ENCODE peak calls at places on chromosomes 4 and X, in six cellular contexts. N is HepG2, P is K562, C is GM12878, K is HCT116, F is H1. X is an unnamed sample.

GRCh38 chr4:68123525-68123924 is 6.1 kb downstream of the TMPRSS11F start:
- DNase-seq in P (no peak), N (no peak), C (no peak), F (no peak), K (no peak), X (no peak)

GRCh38 chrX:20718592-20718991 is 451.9 kb upstream of the RPS6KA3 start:
- DNase-seq in C (no peak), F (peak; percentile 5), N (no peak), K (no peak), P (no peak), X (peak; percentile 50)

GRCh38 chr4:74548561-74548960 is 103.6 kb downstream of the AREG start:
- DNase-seq in N (no peak), P (no peak), C (no peak), K (no peak), F (no peak), X (no peak)

GRCh38 chr4:10033191-10033881 is 12.0 kb upstream of the SLC2A9 start:
- DNase-seq in P (peak; percentile 33), N (no peak), F (no peak), K (no peak), C (no peak), X (no peak)

GRCh38 chrX:1323315-1323714 is 13.3 kb upstream of the IL3RA start:
- DNase-seq in P (peak; percentile 36), K (peak; percentile 65), N (peak; percentile 51), F (peak; percentile 54), C (peak; percentile 55), X (peak; percentile 61)

GRCh38 chr4:158112612-158113011 is 60.2 kb downstream of the GASK1B start:
- DNase-seq in F (no peak), P (no peak), K (no peak), N (no peak), C (no peak), X (no peak)

GRCh38 chrX:29318051-29318450 is 730.8 kb downstream of the IL1RAPL1 start:
- DNase-seq in N (no peak), K (no peak), C (no peak), F (no peak), P (no peak), X (no peak)

GRCh38 chr4:141815646-141816045 is 179.3 kb downstream of the IL15 start:
- DNase-seq in K (no peak), P (no peak), C (no peak), F (no peak), N (no peak), X (no peak)

GRCh38 chr4:8915201-8916200 is 43.9 kb upstream of the HMX1 start:
- DNase-seq in K (no peak), C (no peak), N (no peak), F (no peak), P (no peak), X (no peak)

GRCh38 chr4:174633399-174633798 is 111.1 kb upstream of the HPGD start:
- DNase-seq in N (no peak), C (no peak), P (no peak), K (no peak), F (no peak), X (no peak)

GRCh38 chr4:86855572-86855971 is 6.4 kb upstream of the SLC10A6 start:
- DNase-seq in F (no peak), K (peak; percentile 18), P (no peak), N (no peak), C (no peak), X (no peak)

GRCh38 chr4:124943938-124944337 is 231.4 kb upstream of the ANKRD50 start:
- DNase-seq in N (no peak), P (no peak), F (peak; percentile 2), K (peak; percentile 15), C (no peak), X (peak; percentile 27)

GRCh38 chrX:48530736-48531135 is 8.8 kb upstream of the TBC1D25 start:
- DNase-seq in N (no peak), P (no peak), F (no peak), K (no peak), C (no peak), X (no peak)

GRCh38 chr4:23360718-23361117 is 529.1 kb downstream of the PPARGC1A start:
- DNase-seq in F (no peak), N (no peak), K (no peak), P (no peak), C (no peak), X (no peak)

GRCh38 chr4:8468746-8469535 is 28.4 kb downstream of the TRMT44 start:
- DNase-seq in N (peak; percentile 16), K (peak; percentile 27), F (peak; percentile 57), C (peak; percentile 5), P (peak; percentile 77), X (peak; percentile 65)

GRCh38 chr4:165383757-165384156 is 4.9 kb downstream of the CPE start:
- DNase-seq in K (no peak), N (no peak), C (no peak), F (no peak), P (no peak), X (no peak)

GRCh38 chr4:140271553-140271952 is 101.9 kb upstream of the SCOC start:
- DNase-seq in P (no peak), C (no peak), K (no peak), N (no peak), F (no peak), X (no peak)

GRCh38 chr4:38094419-38094818 is 134.2 kb downstream of the PTTG2 start:
- DNase-seq in N (no peak), C (no peak), P (no peak), F (no peak), K (no peak), X (no peak)

GRCh38 chr4:109921384-109921808 is 8.7 kb downstream of the EGF start:
- DNase-seq in P (no peak), C (no peak), F (no peak), K (no peak), N (no peak), X (peak; percentile 50)

GRCh38 chr4:11624370-11624769 is 195.7 kb upstream of the HS3ST1 start:
- DNase-seq in C (no peak), F (no peak), K (peak; percentile 84), N (no peak), P (no peak), X (no peak)

GRCh38 chr4:148017801-148018200 is 285.9 kb downstream of the ARHGAP10 start:
- DNase-seq in C (no peak), K (no peak), P (no peak), F (no peak), N (no peak), X (no peak)

GRCh38 chrX:154546354-154547244 is at the start of gene G6PD:
- DNase-seq in P (peak; percentile 91), F (no peak), K (peak; percentile 6), C (no peak), N (peak; percentile 43), X (no peak)

GRCh38 chrX:100995469-100995868 is 26.0 kb downstream of the ARL13A start:
- DNase-seq in F (no peak), C (no peak), N (peak; percentile 4), P (no peak), K (peak; percentile 41), X (no peak)

GRCh38 chr4:17577660-17578481 is 873 bp downstream of the LAP3 start:
- DNase-seq in N (no peak), F (no peak), C (no peak), P (no peak), K (no peak), X (no peak)

GRCh38 chrX:50971390-50971789 is 60.9 kb downstream of the BMP15 start:
- DNase-seq in K (peak; percentile 12), N (no peak), P (no peak), C (no peak), F (no peak), X (no peak)

GRCh38 chr4:134720030-134720429 is 518.4 kb upstream of the PABPC4L start:
- DNase-seq in C (no peak), K (no peak), F (no peak), N (no peak), P (no peak), X (no peak)

GRCh38 chr4:112813790-112814189 is 176.8 kb downstream of the LARP7 start:
- DNase-seq in F (no peak), P (no peak), C (peak; percentile 67), N (no peak), K (no peak), X (no peak)

GRCh38 chr4:77360451-77360850 is 203.4 kb downstream of the CCNG2 start:
- DNase-seq in C (no peak), N (no peak), F (no peak), P (no peak), K (no peak), X (no peak)

GRCh38 chr4:147590249-147590920 is 26.8 kb upstream of the TMEM184C start:
- DNase-seq in P (peak; percentile 45), N (peak; percentile 31), K (peak; percentile 54), F (no peak), C (no peak), X (peak; percentile 33)

GRCh38 chrX:40262641-40263560 is 165.1 kb upstream of the BCOR start:
- DNase-seq in N (peak; percentile 8), K (peak; percentile 7), F (no peak), P (no peak), C (no peak), X (no peak)

GRCh38 chr4:185846550-185847210 is 34.7 kb upstream of the SORBS2 start:
- DNase-seq in K (no peak), N (no peak), F (no peak), P (no peak), C (no peak), X (no peak)

GRCh38 chrX:37998586-37999267 is 7.6 kb upstream of the SYTL5 start:
- DNase-seq in N (no peak), F (no peak), C (no peak), P (no peak), K (peak; percentile 15), X (no peak)
- TF ChIP-seq ZNF274 in N (no peak), F (no peak), C (no peak), P (no peak), K (no peak), X (no peak)

GRCh38 chr4:76212851-76213414 is 691 bp downstream of the SCARB2 start:
- DNase-seq in K (no peak), P (no peak), C (no peak), F (no peak), N (no peak), X (peak; percentile 33)
- H3K9ac ChIP-seq in K (peak overlapping the region; percentile 79), P (peak overlapping the region; percentile 95), C (peak overlapping the region; percentile 77), F (peak overlapping the region; percentile 77), N (peak overlapping the region; percentile 91), X (peak overlapping the region; percentile 82)

GRCh38 chr4:55927776-55928437 is 20.8 kb upstream of the CEP135 start:
- DNase-seq in K (no peak), C (no peak), P (no peak), N (no peak), F (no peak), X (no peak)

GRCh38 chr4:55932489-55932888 is 16.3 kb upstream of the CEP135 start:
- DNase-seq in C (no peak), P (no peak), N (no peak), F (no peak), K (no peak), X (no peak)

GRCh38 chr4:55931043-55931442 is 17.7 kb upstream of the CEP135 start:
- DNase-seq in K (no peak), N (no peak), P (no peak), F (no peak), C (no peak), X (no peak)

GRCh38 chr4:55933611-55934010 is 15.1 kb upstream of the CEP135 start:
- DNase-seq in K (no peak), C (no peak), P (no peak), F (no peak), N (no peak), X (no peak)

GRCh38 chr4:55931833-55932232 is 16.9 kb upstream of the CEP135 start:
- DNase-seq in N (no peak), K (no peak), C (no peak), P (no peak), F (no peak), X (no peak)
- H3K36me3 ChIP-seq in N (no peaks in the 10 kb centered on the region), K (no peaks in the 10 kb centered on the region), C (no peaks in the 10 kb centered on the region), P (no peaks in the 10 kb centered on the region), F (no peaks in the 10 kb centered on the region), X (no peaks in the 10 kb centered on the region)

GRCh38 chr4:98546910-98547544 is 111.4 kb downstream of the TSPAN5 start:
- DNase-seq in N (no peak), K (no peak), F (no peak), C (no peak), P (no peak), X (no peak)
- TF ChIP-seq ZNF274 in N (no peak), K (no peak), F (no peak), C (no peak), P (no peak), X (no peak)